ENCODE peak calls at places on chromosome 16, in seven cellular contexts. U is esophagus muscularis mucosa, I is PC-9, N is fibroblast of lung, X is tibial artery, F is heart right ventricle, M is neural progenitor cell. K is an unnamed sample. For H3K36me3 and H3K9me3, the result is how much of the 10 kb centered on the place peaks cover.

GRCh38 chr16:8931864-8932263 is 31.8 kb downstream of the USP7 start:
- DNase-seq in U (no peak), I (no peak), N (peak), X (no peak), F (peak), M (peak), K (no peak)

GRCh38 chr16:84606081-84606875 is 11.6 kb downstream of the COTL1 start:
- DNase-seq in U (no peak), I (no peak), N (no peak), X (no peak), F (no peak), M (no peak), K (no peak)

GRCh38 chr16:68359398-68360191 is 48.8 kb downstream of the PRMT7 start:
- DNase-seq in U (no peak), I (no peak), N (no peak), X (no peak), F (no peak), M (no peak), K (no peak)

GRCh38 chr16:13298676-13299075 is 397.3 kb downstream of the SHISA9 start:
- DNase-seq in U (no peak), I (no peak), N (no peak), X (no peak), F (no peak), M (no peak), K (no peak)

GRCh38 chr16:89320717-89321501 is 103.4 kb downstream of the ZNF778 start:
- DNase-seq in U (no peak), I (peak), N (peak), X (no peak), F (peak), M (peak), K (peak)

GRCh38 chr16:85903576-85903975 is 4.6 kb downstream of the IRF8 start:
- DNase-seq in U (no peak), I (no peak), N (no peak), X (no peak), F (no peak), M (no peak), K (no peak)

GRCh38 chr16:80836846-80837245 is 32.4 kb upstream of the CDYL2 start:
- DNase-seq in U (no peak), I (no peak), N (no peak), X (no peak), F (no peak), M (no peak), K (no peak)

GRCh38 chr16:9159839-9160550 is 68.6 kb downstream of the HAPSTR1 start:
- DNase-seq in U (no peak), I (peak), N (peak), X (no peak), F (peak), M (peak), K (no peak)

GRCh38 chr16:50611332-50611934 is 63.2 kb downstream of the NKD1 start:
- DNase-seq in U (no peak), I (no peak), N (peak), X (no peak), F (no peak), M (no peak), K (no peak)

GRCh38 chr16:67668495-67669157 is 2.0 kb downstream of the C16orf86 start:
- DNase-seq in U (no peak), I (no peak), N (no peak), X (no peak), F (no peak), M (no peak), K (no peak)

GRCh38 chr16:51540259-51540658 is 389.2 kb upstream of the SALL1 start:
- DNase-seq in U (peak), I (no peak), N (peak), X (no peak), F (no peak), M (no peak), K (no peak)

GRCh38 chr16:14672403-14672971 is 21.6 kb downstream of the PLA2G10 start:
- DNase-seq in U (no peak), I (no peak), N (no peak), X (no peak), F (no peak), M (no peak), K (no peak)

GRCh38 chr16:14667347-14668266 is 26.5 kb downstream of the PLA2G10 start:
- DNase-seq in U (no peak), I (no peak), N (no peak), X (no peak), F (no peak), M (no peak), K (no peak)

GRCh38 chr16:14669776-14670175 is 24.3 kb downstream of the PLA2G10 start:
- DNase-seq in U (no peak), I (no peak), N (no peak), X (no peak), F (no peak), M (no peak), K (peak)

GRCh38 chr16:14668556-14669223 is 25.4 kb downstream of the PLA2G10 start:
- DNase-seq in U (no peak), I (no peak), N (peak), X (no peak), F (no peak), M (no peak), K (no peak)
- H3K36me3 ChIP-seq in U (under half), I (under half), N (under half), X (half or more), F (under half), M (under half), K (under half)

GRCh38 chr16:66004706-66005105 is 361.8 kb upstream of the CDH5 start:
- DNase-seq in U (no peak), I (no peak), N (peak), X (no peak), F (no peak), M (no peak), K (no peak)
- H3K9me3 ChIP-seq in U (under half), I (under half), N (under half), X (under half), F (under half), M (under half), K (under half)

DNA sequence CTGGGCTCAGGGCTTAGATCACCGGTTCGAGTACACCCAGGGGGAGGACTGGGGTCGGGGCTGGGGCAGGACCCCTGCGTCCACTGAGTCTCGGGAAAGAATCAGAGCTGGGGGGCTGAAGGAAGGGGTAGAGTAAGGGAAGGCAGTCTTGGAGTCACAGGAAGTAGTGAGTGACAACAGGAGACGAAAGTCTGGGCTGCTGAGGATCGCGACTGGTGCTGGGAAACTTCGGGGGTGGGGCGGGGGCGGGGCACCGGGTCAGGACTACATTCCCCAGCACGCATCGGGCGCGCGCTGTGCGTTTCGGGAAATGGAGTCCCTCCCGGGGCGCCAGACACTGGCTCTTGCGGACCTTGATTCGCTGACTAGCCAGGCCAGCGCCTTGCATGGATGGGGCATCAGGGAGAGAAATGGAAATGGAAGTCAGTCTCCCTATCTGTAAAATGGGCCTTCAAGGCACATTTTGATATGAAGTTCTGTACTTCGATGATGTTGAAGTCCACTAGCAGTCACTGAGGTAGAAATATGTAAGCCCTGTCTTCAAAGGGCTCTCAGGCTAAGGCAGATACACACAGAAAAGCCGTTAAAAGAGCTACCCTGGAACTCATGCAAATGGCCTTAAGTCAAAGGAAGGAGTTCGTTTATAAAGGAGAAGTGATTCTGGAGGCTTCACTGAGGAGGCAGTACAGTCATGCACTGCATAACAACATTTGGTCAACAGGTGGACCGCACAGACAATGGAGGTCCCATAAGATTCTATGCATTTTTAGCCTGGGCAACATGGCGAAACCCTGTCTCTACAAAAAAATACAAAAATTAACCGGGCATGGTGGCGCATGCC is 696 bp downstream of the CTF1 start:
- DNase-seq in U (peak), I (peak), N (peak), X (peak), F (peak), M (peak), K (peak)
- TF ChIP-seq CTCF in U (no peak), I (no peak), N (no peak), X (no peak), F (no peak), M (no peak), K (no peak)

GRCh38 chr16:71859751-71860521 is 14.2 kb downstream of the ATXN1L start:
- DNase-seq in U (no peak), I (no peak), N (no peak), X (no peak), F (no peak), M (no peak), K (no peak)
- H3K36me3 ChIP-seq in U (under half), I (under half), N (under half), X (half or more), F (under half), M (under half), K (under half)

GRCh38 chr16:35573407-35573806 is 2114.0 kb downstream of the TP53TG3F start:
- DNase-seq in U (no peak), I (no peak), N (no peak), X (no peak), F (no peak), M (no peak), K (no peak)

GRCh38 chr16:35574454-35575431 is 2115.3 kb downstream of the TP53TG3F start:
- DNase-seq in U (no peak), I (no peak), N (no peak), X (no peak), F (no peak), M (no peak), K (no peak)

GRCh38 chr16:35570946-35571345 is 2111.5 kb downstream of the TP53TG3F start:
- DNase-seq in U (peak), I (no peak), N (no peak), X (no peak), F (no peak), M (no peak), K (no peak)

GRCh38 chr16:35574011-35574410 is 2114.6 kb downstream of the TP53TG3F start:
- DNase-seq in U (no peak), I (no peak), N (no peak), X (no peak), F (no peak), M (no peak), K (no peak)

GRCh38 chr16:35572186-35572585 is 2112.8 kb downstream of the TP53TG3F start:
- DNase-seq in U (peak), I (no peak), N (no peak), X (no peak), F (no peak), M (no peak), K (no peak)
- H3K9me3 ChIP-seq in U (under half), I (under half), N (under half), X (under half), F (under half), M (under half), K (under half)

GRCh38 chr16:4377573-4378146 is 6.0 kb downstream of the VASN start:
- DNase-seq in U (no peak), I (no peak), N (no peak), X (peak), F (no peak), M (peak), K (no peak)
- TF ChIP-seq CTCF in U (no peak), I (no peak), N (no peak), X (no peak), F (no peak), M (peak), K (no peak)

DNA sequence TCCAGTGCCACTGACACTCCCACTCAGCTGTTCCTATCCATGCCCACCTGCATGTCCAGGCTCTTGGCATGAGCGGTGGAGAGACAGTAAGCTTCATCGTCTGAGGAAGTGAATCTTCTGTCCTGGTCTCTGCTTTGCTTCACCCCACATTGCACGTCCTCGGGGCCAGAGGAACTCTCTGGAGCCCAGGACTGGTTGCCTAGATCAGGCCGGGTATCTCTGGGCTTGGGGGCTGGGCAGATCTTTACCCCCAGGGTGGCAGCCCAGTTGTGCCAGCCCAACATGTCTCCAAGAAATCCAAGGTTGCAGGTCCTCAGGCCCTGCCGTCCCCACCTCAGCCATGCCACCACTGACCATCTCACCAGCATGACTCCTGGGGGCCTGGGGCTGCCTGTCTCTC is 58.3 kb downstream of the BEAN1 start:
- DNase-seq in U (no peak), I (no peak), N (no peak), X (peak), F (no peak), M (no peak), K (no peak)
- H3K36me3 ChIP-seq in U (under half), I (under half), N (under half), X (under half), F (under half), M (under half), K (under half)

DNA sequence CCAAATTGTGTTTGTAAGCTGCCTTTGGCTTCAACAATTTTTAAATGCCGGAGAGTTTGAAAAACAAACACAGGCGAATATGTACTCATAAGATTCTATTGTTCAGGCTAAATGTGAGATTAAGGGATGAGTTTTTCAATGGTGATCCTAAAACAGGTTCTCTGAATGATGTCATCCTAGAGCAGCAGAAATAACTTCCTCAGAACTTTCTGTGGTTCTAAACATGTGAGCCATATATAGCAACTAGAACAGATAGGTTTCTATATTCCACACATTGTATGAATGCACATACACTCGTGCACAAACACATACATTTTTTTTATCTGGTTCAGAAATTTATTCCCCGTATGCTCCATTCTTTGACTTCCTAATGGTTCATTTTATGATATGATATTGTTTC is 1352.2 kb downstream of the CDH8 start:
- DNase-seq in U (no peak), I (no peak), N (no peak), X (no peak), F (no peak), M (no peak), K (no peak)
- H3K9me3 ChIP-seq in U (under half), I (under half), N (under half), X (under half), F (under half), M (under half), K (under half)

DNA sequence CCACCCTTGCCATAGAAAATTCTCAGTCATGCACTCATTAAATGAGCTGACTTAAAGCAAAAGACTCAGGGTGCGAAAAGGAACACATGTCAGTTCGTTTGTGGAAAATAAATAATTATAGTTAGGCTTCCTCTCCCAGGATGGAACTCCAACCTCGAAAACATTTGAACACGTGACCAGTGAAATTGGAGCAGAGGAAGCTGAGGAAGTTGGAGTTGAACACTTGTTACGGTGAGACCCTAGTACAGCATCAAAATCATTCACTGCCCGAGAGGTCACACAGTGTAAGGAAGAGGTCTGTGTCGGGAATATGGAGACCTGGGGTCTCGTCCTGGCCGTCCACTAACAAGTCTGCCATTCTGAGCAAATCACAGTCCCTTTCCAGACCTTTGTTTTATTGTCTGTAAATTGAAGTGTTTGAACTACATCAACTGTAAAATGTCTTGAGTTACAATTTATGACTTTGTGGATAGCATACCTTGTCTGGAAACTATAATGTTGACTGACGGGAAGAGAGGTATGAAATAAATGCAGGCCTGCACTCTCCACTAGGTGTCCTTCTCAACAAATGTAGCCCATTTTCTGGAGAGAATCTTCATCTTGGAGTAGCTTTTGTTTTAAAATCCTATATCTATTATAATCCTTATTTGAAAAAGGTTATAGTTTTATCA is 7.7 kb downstream of the PSMD7 start:
- DNase-seq in U (no peak), I (no peak), N (no peak), X (no peak), F (no peak), M (no peak), K (no peak)
- TF ChIP-seq CTCF in U (no peak), I (peak), N (peak), X (no peak), F (no peak), M (peak), K (no peak)

DNA sequence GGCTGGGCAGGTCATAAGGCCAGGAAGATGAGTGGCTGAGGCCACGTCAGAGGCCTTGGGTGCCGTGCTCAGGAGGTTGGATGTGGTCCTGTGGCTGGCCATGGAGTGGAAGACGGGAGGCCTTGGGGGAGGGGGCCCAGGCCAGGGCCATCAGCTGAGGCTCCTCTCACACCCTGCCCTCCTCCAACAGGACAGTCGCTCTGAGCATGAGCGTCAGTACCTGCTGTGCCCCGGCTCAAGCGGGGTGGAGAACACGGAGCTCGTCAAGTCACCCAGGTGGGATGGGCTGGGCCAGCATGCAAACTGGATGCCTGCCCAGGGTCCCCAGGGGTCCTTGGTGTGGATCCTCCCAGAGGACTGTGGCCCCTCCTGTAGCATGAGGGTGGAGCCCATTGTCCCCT is 19.2 kb downstream of the POLR3E start:
- DNase-seq in U (no peak), I (no peak), N (no peak), X (no peak), F (no peak), M (no peak), K (no peak)
- H3K36me3 ChIP-seq in U (under half), I (under half), N (under half), X (half or more), F (under half), M (under half), K (half or more)